ENCODE peak calls at places on chromosomes 6 and 20, in five cellular contexts. H is breast epithelium, T is AG04450, X is upper lobe of right lung, N is WTC11. F is an unnamed sample.

GRCh38 chr20:62147125-62147524 is 3.6 kb downstream of the SS18L1 start:
- DNase-seq in H (no peak), T (no peak), X (no peak), N (no peak), F (no peak)

GRCh38 chr20:42611423-42611822 is 578.3 kb downstream of the PTPRT start:
- DNase-seq in H (no peak), T (no peak), X (no peak), N (no peak), F (no peak)

GRCh38 chr6:107154131-107154906 is 39.0 kb upstream of the BEND3 start:
- DNase-seq in H (no peak), T (no peak), X (peak), N (peak), F (no peak)

GRCh38 chr20:14865169-14865568 is 527.8 kb upstream of the FLRT3 start:
- DNase-seq in H (no peak), T (no peak), X (no peak), N (no peak), F (no peak)

GRCh38 chr20:46631212-46631869 is 19.9 kb downstream of the SLC13A3 start:
- DNase-seq in H (peak), T (no peak), X (peak), N (no peak), F (no peak)

GRCh38 chr6:37674161-37674560 is 23.5 kb downstream of the MDGA1 start:
- DNase-seq in H (no peak), T (no peak), X (no peak), N (no peak), F (no peak)

GRCh38 chr20:61086031-61086430 is 166.0 kb upstream of the CDH4 start:
- DNase-seq in H (no peak), T (no peak), X (no peak), N (no peak), F (no peak)

GRCh38 chr6:82095091-82095490 is 152.5 kb downstream of the IBTK start:
- DNase-seq in H (no peak), T (no peak), X (no peak), N (no peak), F (no peak)

GRCh38 chr6:12653396-12653910 is 63.1 kb upstream of the PHACTR1 start:
- DNase-seq in H (no peak), T (no peak), X (no peak), N (no peak), F (no peak)

GRCh38 chr6:146598785-146599405 is at the start of gene ADGB:
- DNase-seq in H (no peak), T (peak), X (peak), N (peak), F (no peak)

GRCh38 chr6:154595538-154595937 is 85.1 kb upstream of the CNKSR3 start:
- DNase-seq in H (no peak), T (no peak), X (no peak), N (no peak), F (no peak)

GRCh38 chr20:37302981-37303380 is 13.5 kb downstream of the MANBAL start:
- DNase-seq in H (peak), T (no peak), X (no peak), N (no peak), F (no peak)

GRCh38 chr20:10651227-10651990 is 22.4 kb downstream of the JAG1 start:
- DNase-seq in H (no peak), T (no peak), X (no peak), N (no peak), F (no peak)

GRCh38 chr20:9506964-9507369 is 7.4 kb upstream of the LAMP5 start:
- DNase-seq in H (no peak), T (no peak), X (no peak), N (peak), F (no peak)

GRCh38 chr6:114000066-114000465 is 29.1 kb upstream of the HDAC2 start:
- DNase-seq in H (no peak), T (peak), X (no peak), N (no peak), F (no peak)

GRCh38 chr6:53795702-53796450 is 1.1 kb downstream of the LRRC1 start:
- DNase-seq in H (no peak), T (no peak), X (peak), N (peak), F (no peak)

GRCh38 chr6:124226396-124226795 is 422.7 kb downstream of the NKAIN2 start:
- DNase-seq in H (no peak), T (no peak), X (no peak), N (no peak), F (no peak)

GRCh38 chr6:3732345-3733141 is 19.0 kb downstream of the PXDC1 start:
- DNase-seq in H (peak), T (peak), X (peak), N (peak), F (peak)

GRCh38 chr6:130825772-130826441 is 1.3 kb upstream of the SMLR1 start:
- DNase-seq in H (no peak), T (no peak), X (no peak), N (peak), F (no peak)

GRCh38 chr6:151313060-151313459 is 73.3 kb downstream of the AKAP12 start:
- DNase-seq in H (no peak), T (no peak), X (no peak), N (peak), F (no peak)

GRCh38 chr6:27250955-27251671 is 3.6 kb downstream of the PRSS16 start:
- DNase-seq in H (peak), T (no peak), X (peak), N (peak), F (no peak)

GRCh38 chr6:5344038-5344437 is 82.7 kb downstream of the FARS2 start:
- DNase-seq in H (no peak), T (no peak), X (no peak), N (no peak), F (no peak)

GRCh38 chr6:16684896-16685554 is 76.2 kb downstream of the ATXN1 start:
- DNase-seq in H (no peak), T (no peak), X (no peak), N (no peak), F (peak)

GRCh38 chr20:34522969-34523871 is 7.0 kb downstream of the DYNLRB1 start:
- DNase-seq in H (no peak), T (peak), X (no peak), N (peak), F (no peak)

GRCh38 chr6:168273483-168274045 is 46.0 kb downstream of the DACT2 start:
- DNase-seq in H (no peak), T (no peak), X (no peak), N (no peak), F (no peak)

GRCh38 chr6:8059129-8059528 is 5.1 kb downstream of the BLOC1S5 start:
- DNase-seq in H (no peak), T (no peak), X (no peak), N (no peak), F (no peak)
- TF ChIP-seq CTCF in H (no peak), T (peak), X (peak), N (no peak), F (no peak)

DNA sequence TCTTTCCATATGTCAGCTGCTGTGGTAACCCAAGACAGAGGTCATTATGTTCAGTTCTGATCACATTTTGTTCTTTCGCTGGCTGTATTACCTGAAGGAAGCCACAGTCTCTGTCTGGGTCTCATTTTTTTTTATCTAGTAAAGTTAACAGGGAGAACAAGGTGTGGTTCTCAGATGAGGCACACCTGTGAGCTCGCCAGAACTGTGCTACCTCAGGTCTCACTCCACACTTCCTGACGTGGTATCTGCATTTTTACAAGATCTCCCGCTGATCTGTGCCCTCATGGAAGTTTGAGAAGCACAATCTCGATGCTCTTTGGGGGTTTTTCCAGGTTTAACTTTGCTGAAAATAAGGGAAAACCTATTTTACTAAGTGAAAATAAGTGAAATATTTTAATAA is 169.5 kb upstream of the CENPW start:
- DNase-seq in H (no peak), T (no peak), X (no peak), N (no peak), F (no peak)
- TF ChIP-seq CTCF in H (no peak), T (no peak), X (no peak), N (no peak), F (no peak)

GRCh38 chr6:63926258-63926657 is 290.7 kb downstream of the PHF3 start:
- DNase-seq in H (no peak), T (no peak), X (no peak), N (no peak), F (no peak)
- TF ChIP-seq CTCF in H (no peak), T (no peak), X (no peak), N (no peak), F (no peak)

GRCh38 chr6:143842902-143843688 is at the start of gene LTV1:
- DNase-seq in H (peak), T (peak), X (peak), N (peak), F (peak)

GRCh38 chr6:143836150-143836549 is 7.0 kb upstream of the LTV1 start:
- DNase-seq in H (no peak), T (no peak), X (no peak), N (no peak), F (no peak)

GRCh38 chr6:143842468-143842901 is 653 bp upstream of the LTV1 start:
- DNase-seq in H (no peak), T (no peak), X (no peak), N (no peak), F (no peak)

GRCh38 chr6:143840595-143840994 is 2.5 kb upstream of the LTV1 start:
- DNase-seq in H (no peak), T (no peak), X (no peak), N (no peak), F (no peak)

DNA sequence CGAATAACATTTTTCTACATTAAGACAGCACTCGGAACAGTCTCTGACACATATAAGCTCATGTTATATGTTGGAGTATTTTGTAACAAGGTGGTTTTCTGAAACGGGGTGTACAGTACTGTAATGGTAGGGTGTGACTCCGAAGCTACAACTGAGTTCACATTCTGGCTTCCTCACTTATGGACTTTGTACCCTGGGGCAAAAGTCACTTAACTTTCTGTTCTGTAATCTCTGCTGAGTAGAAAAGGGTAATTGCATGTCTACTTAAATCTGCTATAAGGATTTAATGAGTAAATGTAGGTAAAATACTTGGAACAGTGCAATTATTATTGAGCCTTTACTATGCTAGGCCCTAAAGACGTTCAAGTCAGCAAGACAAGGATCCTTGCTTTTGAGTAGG is 4.7 kb upstream of the LTV1 start:
- DNase-seq in H (no peak), T (no peak), X (no peak), N (no peak), F (no peak)
- TF ChIP-seq CTCF in H (no peak), T (no peak), X (no peak), N (no peak), F (no peak)

DNA sequence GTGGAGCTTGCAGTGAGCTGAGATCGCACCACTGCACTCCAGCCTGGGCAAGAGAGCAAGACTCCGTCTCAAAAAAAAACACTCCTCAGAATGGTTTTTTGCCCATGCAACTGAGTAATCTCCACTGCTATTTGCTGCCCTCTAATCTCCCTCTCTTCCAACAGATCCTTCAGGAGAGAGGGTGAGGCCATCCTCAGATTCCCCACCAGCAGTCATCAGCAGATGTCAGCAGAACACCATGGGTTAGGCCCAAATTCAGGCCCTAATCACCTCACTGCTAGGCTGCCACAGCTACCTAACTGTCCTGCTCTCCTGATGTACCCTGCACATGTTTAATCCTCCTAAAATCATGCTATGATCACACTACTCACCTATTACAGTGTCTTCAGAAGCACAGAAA is 63.2 kb upstream of the BEND6 start:
- DNase-seq in H (no peak), T (peak), X (no peak), N (no peak), F (no peak)
- TF ChIP-seq CTCF in H (no peak), T (peak), X (no peak), N (no peak), F (no peak)

F was measured in omental fat pad.